ENCODE peak calls at places on chromosomes 7 and 10, in five cellular contexts. One of them, this sample, is unnamed.

GRCh38 chr7:50449881-50450690 is at the start of gene FIGNL1:
- DNase-seq in HT1080: peak; percentile 68
- DNase-seq in mesenteric fat pad: no peak
- DNase-seq in activated CD8-positive, alpha-beta memory T cell treated with anti-CD3 and anti-CD28 coated beads, Interleukin-2, amount 50 U/mL, for 48 hours: peak; percentile 92
- DNase-seq in NCI-H1930: peak; percentile 81
- DNase-seq in this sample: no peak

GRCh38 chr10:98369801-98370200 is 45.2 kb downstream of the PYROXD2 start:
- DNase-seq in NCI-H1930: no peak
- DNase-seq in HT1080: no peak
- DNase-seq in mesenteric fat pad: no peak
- DNase-seq in activated CD8-positive, alpha-beta memory T cell treated with anti-CD3 and anti-CD28 coated beads, Interleukin-2, amount 50 U/mL, for 48 hours: no peak
- DNase-seq in this sample: no peak

GRCh38 chr10:24882047-24882698 is 70.2 kb downstream of the PRTFDC1 start:
- DNase-seq in HT1080: no peak
- DNase-seq in activated CD8-positive, alpha-beta memory T cell treated with anti-CD3 and anti-CD28 coated beads, Interleukin-2, amount 50 U/mL, for 48 hours: no peak
- DNase-seq in NCI-H1930: no peak
- DNase-seq in mesenteric fat pad: no peak
- DNase-seq in this sample: no peak

GRCh38 chr10:93126484-93127052 is 52.9 kb downstream of the CYP26A1 start:
- DNase-seq in activated CD8-positive, alpha-beta memory T cell treated with anti-CD3 and anti-CD28 coated beads, Interleukin-2, amount 50 U/mL, for 48 hours: peak; percentile 60
- DNase-seq in NCI-H1930: no peak
- DNase-seq in mesenteric fat pad: no peak
- DNase-seq in HT1080: no peak
- DNase-seq in this sample: no peak

GRCh38 chr7:81094952-81095351 is 176.1 kb upstream of the SEMA3C start:
- DNase-seq in HT1080: no peak
- DNase-seq in activated CD8-positive, alpha-beta memory T cell treated with anti-CD3 and anti-CD28 coated beads, Interleukin-2, amount 50 U/mL, for 48 hours: no peak
- DNase-seq in mesenteric fat pad: no peak
- DNase-seq in NCI-H1930: peak; percentile 44
- DNase-seq in this sample: no peak

GRCh38 chr7:142804715-142805114 is 33.9 kb downstream of the PRSS2 start:
- DNase-seq in mesenteric fat pad: no peak
- DNase-seq in HT1080: no peak
- DNase-seq in NCI-H1930: no peak
- DNase-seq in activated CD8-positive, alpha-beta memory T cell treated with anti-CD3 and anti-CD28 coated beads, Interleukin-2, amount 50 U/mL, for 48 hours: no peak
- DNase-seq in this sample: no peak

GRCh38 chr7:140229591-140230516 is 53.1 kb upstream of the KDM7A start:
- DNase-seq in activated CD8-positive, alpha-beta memory T cell treated with anti-CD3 and anti-CD28 coated beads, Interleukin-2, amount 50 U/mL, for 48 hours: peak; percentile 83
- DNase-seq in mesenteric fat pad: no peak
- DNase-seq in HT1080: no peak
- DNase-seq in NCI-H1930: no peak
- DNase-seq in this sample: no peak

GRCh38 chr10:93827035-93827804 is 66.6 kb upstream of the SLC35G1 start:
- DNase-seq in HT1080: no peak
- DNase-seq in NCI-H1930: no peak
- DNase-seq in activated CD8-positive, alpha-beta memory T cell treated with anti-CD3 and anti-CD28 coated beads, Interleukin-2, amount 50 U/mL, for 48 hours: no peak
- DNase-seq in mesenteric fat pad: no peak
- DNase-seq in this sample: no peak

GRCh38 chr10:20677340-20677739 is 219.8 kb downstream of the NEBL start:
- DNase-seq in HT1080: no peak
- DNase-seq in activated CD8-positive, alpha-beta memory T cell treated with anti-CD3 and anti-CD28 coated beads, Interleukin-2, amount 50 U/mL, for 48 hours: no peak
- DNase-seq in NCI-H1930: no peak
- DNase-seq in mesenteric fat pad: no peak
- DNase-seq in this sample: no peak

GRCh38 chr7:81990395-81990794 is 220.5 kb upstream of the HGF start:
- DNase-seq in activated CD8-positive, alpha-beta memory T cell treated with anti-CD3 and anti-CD28 coated beads, Interleukin-2, amount 50 U/mL, for 48 hours: no peak
- DNase-seq in NCI-H1930: no peak
- DNase-seq in mesenteric fat pad: no peak
- DNase-seq in HT1080: peak; percentile 85
- DNase-seq in this sample: no peak

GRCh38 chr10:59648711-59649201 is 60.9 kb downstream of the SLC16A9 start:
- DNase-seq in activated CD8-positive, alpha-beta memory T cell treated with anti-CD3 and anti-CD28 coated beads, Interleukin-2, amount 50 U/mL, for 48 hours: no peak
- DNase-seq in mesenteric fat pad: no peak
- DNase-seq in NCI-H1930: peak; percentile 3
- DNase-seq in HT1080: no peak
- DNase-seq in this sample: no peak

GRCh38 chr10:15719062-15719898 is 442 bp downstream of the ITGA8 start:
- DNase-seq in mesenteric fat pad: no peak
- DNase-seq in NCI-H1930: no peak
- DNase-seq in HT1080: no peak
- DNase-seq in activated CD8-positive, alpha-beta memory T cell treated with anti-CD3 and anti-CD28 coated beads, Interleukin-2, amount 50 U/mL, for 48 hours: no peak
- DNase-seq in this sample: no peak

GRCh38 chr7:90180011-90180585 is 25.8 kb downstream of the STEAP1 start:
- DNase-seq in NCI-H1930: no peak
- DNase-seq in mesenteric fat pad: no peak
- DNase-seq in activated CD8-positive, alpha-beta memory T cell treated with anti-CD3 and anti-CD28 coated beads, Interleukin-2, amount 50 U/mL, for 48 hours: no peak
- DNase-seq in HT1080: no peak
- DNase-seq in this sample: no peak

GRCh38 chr7:105932835-105933477 is 30.1 kb upstream of the CDHR3 start:
- DNase-seq in mesenteric fat pad: no peak
- DNase-seq in activated CD8-positive, alpha-beta memory T cell treated with anti-CD3 and anti-CD28 coated beads, Interleukin-2, amount 50 U/mL, for 48 hours: no peak
- DNase-seq in NCI-H1930: no peak
- DNase-seq in HT1080: peak; percentile 56
- DNase-seq in this sample: no peak

GRCh38 chr10:107740962-107741690 is 576.6 kb upstream of the SORCS1 start:
- DNase-seq in NCI-H1930: no peak
- DNase-seq in mesenteric fat pad: no peak
- DNase-seq in HT1080: peak; percentile 68
- DNase-seq in activated CD8-positive, alpha-beta memory T cell treated with anti-CD3 and anti-CD28 coated beads, Interleukin-2, amount 50 U/mL, for 48 hours: no peak
- DNase-seq in this sample: no peak

GRCh38 chr10:72087969-72088878 is at the start of gene SPOCK2:
- DNase-seq in HT1080: no peak
- DNase-seq in mesenteric fat pad: no peak
- DNase-seq in activated CD8-positive, alpha-beta memory T cell treated with anti-CD3 and anti-CD28 coated beads, Interleukin-2, amount 50 U/mL, for 48 hours: peak; percentile 82
- DNase-seq in NCI-H1930: no peak
- DNase-seq in this sample: no peak

GRCh38 chr10:4498763-4499251 is 327.2 kb upstream of the AKR1E2 start:
- DNase-seq in HT1080: peak; percentile 33
- DNase-seq in activated CD8-positive, alpha-beta memory T cell treated with anti-CD3 and anti-CD28 coated beads, Interleukin-2, amount 50 U/mL, for 48 hours: no peak
- DNase-seq in mesenteric fat pad: no peak
- DNase-seq in NCI-H1930: no peak
- DNase-seq in this sample: no peak

GRCh38 chr10:116521424-116522305 is 24.1 kb upstream of the PNLIP start:
- DNase-seq in activated CD8-positive, alpha-beta memory T cell treated with anti-CD3 and anti-CD28 coated beads, Interleukin-2, amount 50 U/mL, for 48 hours: no peak
- DNase-seq in mesenteric fat pad: no peak
- DNase-seq in HT1080: peak; percentile 23
- DNase-seq in NCI-H1930: no peak
- DNase-seq in this sample: peak; percentile 9

GRCh38 chr10:73888514-73888913 is 14.2 kb upstream of the CAMK2G start:
- DNase-seq in NCI-H1930: no peak
- DNase-seq in activated CD8-positive, alpha-beta memory T cell treated with anti-CD3 and anti-CD28 coated beads, Interleukin-2, amount 50 U/mL, for 48 hours: no peak
- DNase-seq in mesenteric fat pad: no peak
- DNase-seq in HT1080: no peak
- DNase-seq in this sample: no peak

GRCh38 chr7:130838738-130839137 is 104.7 kb upstream of the KLF14 start:
- DNase-seq in HT1080: peak; percentile 98
- DNase-seq in mesenteric fat pad: no peak
- DNase-seq in activated CD8-positive, alpha-beta memory T cell treated with anti-CD3 and anti-CD28 coated beads, Interleukin-2, amount 50 U/mL, for 48 hours: no peak
- DNase-seq in NCI-H1930: no peak
- DNase-seq in this sample: peak; percentile 62

GRCh38 chr10:29991382-29991781 is 68.0 kb downstream of the JCAD start:
- DNase-seq in HT1080: no peak
- DNase-seq in mesenteric fat pad: no peak
- DNase-seq in activated CD8-positive, alpha-beta memory T cell treated with anti-CD3 and anti-CD28 coated beads, Interleukin-2, amount 50 U/mL, for 48 hours: no peak
- DNase-seq in NCI-H1930: no peak
- DNase-seq in this sample: no peak

GRCh38 chr7:41574377-41574776 is 128.5 kb downstream of the INHBA start:
- DNase-seq in activated CD8-positive, alpha-beta memory T cell treated with anti-CD3 and anti-CD28 coated beads, Interleukin-2, amount 50 U/mL, for 48 hours: no peak
- DNase-seq in HT1080: peak; percentile 11
- DNase-seq in mesenteric fat pad: no peak
- DNase-seq in NCI-H1930: no peak
- DNase-seq in this sample: no peak

GRCh38 chr7:46512901-46513431 is 591.9 kb upstream of the IGFBP3 start:
- DNase-seq in mesenteric fat pad: no peak
- DNase-seq in activated CD8-positive, alpha-beta memory T cell treated with anti-CD3 and anti-CD28 coated beads, Interleukin-2, amount 50 U/mL, for 48 hours: no peak
- DNase-seq in HT1080: no peak
- DNase-seq in NCI-H1930: no peak
- DNase-seq in this sample: no peak

GRCh38 chr10:131697461-131698128 is 203.2 kb upstream of the PPP2R2D start:
- DNase-seq in NCI-H1930: no peak
- DNase-seq in HT1080: no peak
- DNase-seq in mesenteric fat pad: no peak
- DNase-seq in activated CD8-positive, alpha-beta memory T cell treated with anti-CD3 and anti-CD28 coated beads, Interleukin-2, amount 50 U/mL, for 48 hours: peak; percentile 8
- DNase-seq in this sample: no peak

GRCh38 chr10:17003666-17004065 is 125.9 kb downstream of the CUBN start:
- DNase-seq in NCI-H1930: no peak
- DNase-seq in mesenteric fat pad: no peak
- DNase-seq in activated CD8-positive, alpha-beta memory T cell treated with anti-CD3 and anti-CD28 coated beads, Interleukin-2, amount 50 U/mL, for 48 hours: no peak
- DNase-seq in HT1080: no peak
- DNase-seq in this sample: no peak

GRCh38 chr7:84336303-84336702 is 141.7 kb upstream of the SEMA3A start:
- DNase-seq in HT1080: no peak
- DNase-seq in NCI-H1930: no peak
- DNase-seq in activated CD8-positive, alpha-beta memory T cell treated with anti-CD3 and anti-CD28 coated beads, Interleukin-2, amount 50 U/mL, for 48 hours: no peak
- DNase-seq in mesenteric fat pad: no peak
- DNase-seq in this sample: no peak

GRCh38 chr7:14836006-14836405 is 66.5 kb downstream of the DGKB start:
- DNase-seq in HT1080: no peak
- DNase-seq in mesenteric fat pad: no peak
- DNase-seq in NCI-H1930: no peak
- DNase-seq in activated CD8-positive, alpha-beta memory T cell treated with anti-CD3 and anti-CD28 coated beads, Interleukin-2, amount 50 U/mL, for 48 hours: no peak
- DNase-seq in this sample: no peak

GRCh38 chr7:117132385-117133120 is 179.3 kb downstream of the ST7 start:
- DNase-seq in HT1080: peak; percentile 93
- DNase-seq in mesenteric fat pad: no peak
- DNase-seq in activated CD8-positive, alpha-beta memory T cell treated with anti-CD3 and anti-CD28 coated beads, Interleukin-2, amount 50 U/mL, for 48 hours: no peak
- DNase-seq in NCI-H1930: no peak
- DNase-seq in this sample: peak; percentile 42

GRCh38 chr10:119667562-119668328 is 16.6 kb downstream of the BAG3 start:
- DNase-seq in mesenteric fat pad: no peak
- DNase-seq in activated CD8-positive, alpha-beta memory T cell treated with anti-CD3 and anti-CD28 coated beads, Interleukin-2, amount 50 U/mL, for 48 hours: no peak
- DNase-seq in NCI-H1930: no peak
- DNase-seq in HT1080: peak; percentile 99
- DNase-seq in this sample: peak; percentile 90

GRCh38 chr10:27372095-27372494 is 131.5 kb upstream of the ACBD5 start:
- DNase-seq in activated CD8-positive, alpha-beta memory T cell treated with anti-CD3 and anti-CD28 coated beads, Interleukin-2, amount 50 U/mL, for 48 hours: no peak
- DNase-seq in mesenteric fat pad: no peak
- DNase-seq in HT1080: no peak
- DNase-seq in NCI-H1930: no peak
- DNase-seq in this sample: no peak

GRCh38 chr10:123854498-123854897 is 37.1 kb downstream of the CPXM2 start:
- DNase-seq in HT1080: no peak
- DNase-seq in NCI-H1930: no peak
- DNase-seq in mesenteric fat pad: no peak
- DNase-seq in activated CD8-positive, alpha-beta memory T cell treated with anti-CD3 and anti-CD28 coated beads, Interleukin-2, amount 50 U/mL, for 48 hours: no peak
- DNase-seq in this sample: no peak